ENCODE peak calls at places on chromosome X, in nine cellular contexts. Z is upper lobe of left lung; M is tibial artery; U is cardiac muscle cell; O is prostate gland; F is IMR-90; X is ascending aorta; A is GM23338; Q is CD8-positive, alpha-beta T cell. L is an unnamed sample.

GRCh38 chrX:68829594-68830485 is 1.0 kb downstream of the EFNB1 start:
- DNase-seq in A (peak; percentile 27), Q (no peak), M (no peak), Z (no peak), F (peak; percentile 19), O (no peak), U (peak; percentile 54), X (no peak), L (no peak)

GRCh38 chrX:98448524-98448923 is 1564.8 kb downstream of the RPA4 start:
- DNase-seq in O (no peak), F (no peak), U (no peak), M (no peak), X (no peak), Z (no peak), Q (no peak), A (peak; percentile 49), L (no peak)

GRCh38 chrX:130975947-130976346 is 72.9 kb upstream of the ENOX2 start:
- DNase-seq in A (peak; percentile 58), X (no peak), Q (no peak), U (peak; percentile 75), Z (no peak), M (no peak), O (peak; percentile 27), F (peak; percentile 48), L (no peak)

GRCh38 chrX:7059214-7059838 is 88.2 kb upstream of the STS start:
- DNase-seq in F (no peak), X (no peak), Q (no peak), U (no peak), M (no peak), O (no peak), A (no peak), Z (no peak), L (no peak)

GRCh38 chrX:19810809-19811208 is 76.6 kb downstream of the SH3KBP1 start:
- DNase-seq in Z (no peak), U (no peak), F (peak; percentile 48), M (no peak), X (no peak), A (no peak), Q (no peak), O (no peak), L (no peak)

GRCh38 chrX:136851526-136851925 is 29.0 kb downstream of the RBMX start:
- DNase-seq in Z (no peak), F (no peak), X (no peak), A (no peak), M (no peak), O (no peak), U (no peak), Q (no peak), L (no peak)

GRCh38 chrX:6151971-6152370 is 76.7 kb downstream of the NLGN4X start:
- DNase-seq in Q (no peak), M (no peak), Z (no peak), O (no peak), X (no peak), F (no peak), A (no peak), U (no peak), L (no peak)

GRCh38 chrX:56788229-56788628 is 59.2 kb downstream of the NBDY start:
- DNase-seq in F (peak; percentile 26), Q (no peak), O (no peak), U (no peak), Z (no peak), X (no peak), M (no peak), A (no peak), L (no peak)

GRCh38 chrX:30895331-30895730 is 6.3 kb upstream of the TAB3 start:
- DNase-seq in Z (no peak), A (no peak), M (no peak), U (no peak), X (no peak), O (no peak), F (no peak), Q (no peak), L (no peak)

GRCh38 chrX:82412851-82413250 is 1095.2 kb upstream of the POU3F4 start:
- DNase-seq in Z (no peak), F (no peak), U (no peak), X (no peak), A (no peak), M (no peak), O (no peak), Q (no peak), L (no peak)

GRCh38 chrX:41273638-41274037 is 60.3 kb upstream of the DDX3X start:
- DNase-seq in Q (no peak), M (no peak), U (no peak), O (no peak), A (no peak), X (no peak), Z (no peak), F (no peak), L (no peak)

GRCh38 chrX:117196481-117196880 is 733.7 kb upstream of the CT83 start:
- DNase-seq in Q (no peak), F (no peak), U (no peak), O (no peak), Z (no peak), A (peak; percentile 51), X (no peak), M (no peak), L (no peak)

GRCh38 chrX:146278381-146278780 is 460.8 kb downstream of the SLITRK2 start:
- DNase-seq in A (peak; percentile 40), Q (no peak), O (no peak), U (peak; percentile 23), M (no peak), Z (no peak), F (no peak), X (no peak), L (no peak)

GRCh38 chrX:106917830-106918500 is 2.2 kb upstream of the CLDN2 start:
- DNase-seq in A (no peak), U (no peak), M (no peak), O (no peak), F (peak; percentile 71), X (no peak), Z (no peak), Q (no peak), L (no peak)

GRCh38 chrX:150903110-150903508 is 4.6 kb upstream of the CD99L2 start:
- DNase-seq in F (no peak), X (no peak), O (no peak), A (peak; percentile 62), M (no peak), Z (no peak), Q (no peak), U (no peak), L (no peak)

GRCh38 chrX:1597345-1598020 is 6.1 kb downstream of the AKAP17A start:
- DNase-seq in F (no peak), O (no peak), X (no peak), Q (no peak), M (no peak), Z (no peak), A (no peak), U (no peak), L (no peak)

DNA sequence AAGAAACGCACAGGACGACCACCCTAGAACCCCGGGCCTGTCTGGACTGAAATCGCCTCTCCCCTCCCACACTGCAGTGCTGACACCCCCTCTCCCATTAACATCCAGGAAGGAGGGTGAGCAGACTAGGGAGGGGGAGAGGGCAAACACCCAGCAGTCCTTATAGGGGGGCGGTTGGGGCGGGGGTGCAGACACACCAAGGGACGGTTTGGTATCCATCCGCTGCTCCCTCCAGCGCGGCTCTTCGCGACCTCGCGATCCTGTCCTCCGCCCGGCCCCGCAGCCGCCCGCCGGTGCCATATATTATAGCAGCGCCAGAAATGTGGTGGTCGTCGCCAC is 411 bp upstream of the GPRASP1 start:
- DNase-seq in O (no peak), F (no peak), Q (no peak), X (no peak), Z (no peak), U (no peak), A (no peak), M (no peak), L (no peak)
- H3K27ac ChIP-seq in O (peak overlapping the region; percentile 71), F (no peak overlapping the region), Q (peak overlapping the region; percentile 78), X (peak overlapping the region; percentile 73), Z (peak overlapping the region; percentile 57), U (no peak overlapping the region), A (no peak overlapping the region), M (peak overlapping the region; percentile 82), L (peak overlapping the region; percentile 64)

GRCh38 chrX:46805270-46805669 is 31.6 kb upstream of the RP2 start:
- DNase-seq in Q (no peak), A (no peak), U (no peak), M (no peak), O (no peak), Z (no peak), X (no peak), F (no peak), L (no peak)

DNA sequence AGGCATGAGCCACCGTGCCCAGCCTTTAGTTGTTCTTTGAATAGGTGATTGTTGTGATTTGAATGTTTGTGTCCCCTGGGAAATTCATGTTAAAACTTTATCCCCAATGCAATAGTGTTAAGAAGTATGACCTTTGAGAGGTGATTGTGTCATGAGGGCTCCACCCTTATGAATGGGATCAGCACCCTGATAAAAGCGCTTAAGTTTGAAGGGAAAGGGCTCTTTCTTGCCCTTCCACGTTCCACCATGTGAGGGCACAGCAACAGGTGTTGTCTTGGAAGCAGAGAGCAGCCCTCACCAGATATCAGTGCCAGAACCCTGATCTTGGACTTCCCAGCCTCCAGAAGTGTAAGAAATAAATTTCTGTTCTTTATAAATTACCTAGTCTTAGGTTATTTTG is 33.7 kb upstream of the RP2 start:
- DNase-seq in M (no peak), A (peak; percentile 37), U (no peak), X (no peak), F (no peak), Z (no peak), O (no peak), Q (no peak), L (no peak)
- TF ChIP-seq CTCF in M (no peak), A (peak; percentile 32), U (peak; percentile 15), X (no peak), F (peak; percentile 25), Z (no peak), O (no peak), Q (no peak), L (no peak)

GRCh38 chrX:12984629-12985303 is 9.9 kb downstream of the TMSB4X start:
- DNase-seq in Z (no peak), X (no peak), A (no peak), F (peak; percentile 35), Q (no peak), O (peak; percentile 51), M (no peak), U (no peak), L (no peak)
- H3K27ac ChIP-seq in Z (no peak overlapping the region), X (no peak overlapping the region), A (no peak overlapping the region), F (no peak overlapping the region), Q (peak overlapping the region; percentile 62), O (no peak overlapping the region), M (no peak overlapping the region), U (no peak overlapping the region), L (peak overlapping the region; percentile 66)

GRCh38 chrX:10597871-10598270 is 22.5 kb downstream of the MID1 start:
- DNase-seq in Z (no peak), X (no peak), F (peak; percentile 32), M (no peak), U (peak; percentile 19), Q (no peak), A (peak; percentile 52), O (no peak), L (no peak)
- TF ChIP-seq CTCF in Z (no peak), X (no peak), F (peak; percentile 46), M (peak; percentile 7), U (peak; percentile 43), Q (no peak), A (peak; percentile 49), O (peak; percentile 16), L (no peak)

DNA sequence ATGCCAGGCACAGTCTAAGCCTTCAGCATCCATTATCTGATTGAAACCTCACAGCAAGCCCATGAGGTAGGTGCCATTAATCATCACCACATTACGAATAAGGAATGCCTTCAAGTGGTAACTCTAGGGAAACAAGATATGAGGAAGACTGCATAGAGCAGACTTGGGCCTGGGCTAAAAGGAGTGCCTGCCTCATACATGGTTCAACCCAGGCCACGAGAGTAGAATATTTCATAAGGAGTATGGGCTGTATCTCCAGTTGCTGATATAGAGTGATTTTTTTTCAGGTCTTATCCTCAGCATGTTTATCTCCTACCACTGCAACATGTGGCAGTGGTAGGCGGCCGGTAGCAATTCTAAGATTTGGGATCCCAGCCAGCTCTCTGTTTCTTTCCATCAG is 51.7 kb downstream of the ATP11C start:
- DNase-seq in U (no peak), A (no peak), Q (no peak), X (no peak), M (no peak), Z (no peak), O (no peak), F (peak; percentile 54), L (no peak)
- H3K27ac ChIP-seq in U (no peak overlapping the region), A (no peak overlapping the region), Q (no peak overlapping the region), X (peak overlapping the region; percentile 16), M (no peak overlapping the region), Z (peak overlapping the region; percentile 4), O (no peak overlapping the region), F (no peak overlapping the region), L (no peak overlapping the region)